ENCODE peak calls at places on chromosomes 6 and 20, in four cellular contexts. I, A, Y and H are unnamed samples.

GRCh38 chr6:13484138-13484708 is 3.2 kb downstream of the GFOD1 start:
- DNase-seq in I (no peak), Y (no peak), A (no peak), H (no peak)

GRCh38 chr6:57262491-57262890 is 40.4 kb upstream of the RAB23 start:
- DNase-seq in Y (no peak), I (no peak), A (no peak), H (no peak)

GRCh38 chr20:23445596-23446217 is 6.2 kb downstream of the CSTL1 start:
- DNase-seq in A (peak; percentile 55), Y (no peak), I (no peak), H (peak; percentile 26)

GRCh38 chr6:31639449-31639861 is 13.0 kb downstream of the BAG6 start:
- DNase-seq in I (no peak), A (peak; percentile 50), Y (no peak), H (no peak)

GRCh38 chr6:10681795-10682194 is 12.6 kb downstream of the C6orf52 start:
- DNase-seq in A (no peak), I (no peak), Y (no peak), H (no peak)

GRCh38 chr20:16284385-16285100 is 288.7 kb downstream of the KIF16B start:
- DNase-seq in I (no peak), Y (no peak), A (no peak), H (no peak)

GRCh38 chr6:110398778-110399177 is 16.6 kb downstream of the DDO start:
- DNase-seq in I (no peak), A (no peak), Y (no peak), H (no peak)

GRCh38 chr6:49676671-49677281 is 36.6 kb downstream of the CRISP2 start:
- DNase-seq in Y (no peak), A (peak; percentile 22), I (no peak), H (no peak)

GRCh38 chr6:18742406-18742805 is 355.3 kb downstream of the RNF144B start:
- DNase-seq in I (peak; percentile 76), Y (no peak), A (peak; percentile 13), H (no peak)

GRCh38 chr6:138800377-138801150 is 4.7 kb downstream of the ECT2L start:
- DNase-seq in Y (no peak), I (peak; percentile 69), A (no peak), H (no peak)

GRCh38 chr20:40582531-40582930 is 106.5 kb downstream of the MAFB start:
- DNase-seq in A (peak; percentile 10), Y (no peak), I (no peak), H (no peak)

GRCh38 chr20:62258499-62259293 is 20.4 kb downstream of the OSBPL2 start:
- DNase-seq in Y (no peak), I (no peak), A (peak; percentile 71), H (no peak)

GRCh38 chr6:16704706-16705402 is 56.4 kb downstream of the ATXN1 start:
- DNase-seq in A (peak; percentile 59), I (no peak), Y (no peak), H (no peak)

GRCh38 chr6:40755046-40755681 is 168.0 kb upstream of the LRFN2 start:
- DNase-seq in A (peak; percentile 30), Y (no peak), I (no peak), H (no peak)

GRCh38 chr20:37449276-37449675 is 71.8 kb upstream of the NNAT start:
- DNase-seq in Y (no peak), A (no peak), I (no peak), H (no peak)

GRCh38 chr6:291148-291696 is 1.1 kb upstream of the DUSP22 start:
- DNase-seq in Y (peak; percentile 37), A (peak; percentile 30), I (no peak), H (no peak)

GRCh38 chr6:84967389-84967788 is 203.0 kb upstream of the TBX18 start:
- DNase-seq in Y (no peak), A (peak; percentile 73), I (peak; percentile 71), H (peak; percentile 57)

GRCh38 chr6:16700202-16700997 is 60.9 kb downstream of the ATXN1 start:
- DNase-seq in I (no peak), Y (no peak), A (peak; percentile 36), H (no peak)

GRCh38 chr20:24870876-24871275 is 78.2 kb upstream of the CST7 start:
- DNase-seq in Y (no peak), A (no peak), I (no peak), H (no peak)